ENCODE peak calls at places on chromosomes 13 and 19, in six cellular contexts. S, T, J, X, B and R are unnamed samples.

GRCh38 chr13:60329221-60329983 is 67.6 kb upstream of the TDRD3 start:
- DNase-seq in S (no peak), T (no peak), J (no peak), X (no peak), B (peak), R (peak)

GRCh38 chr13:50840327-50840726 is 3.2 kb downstream of the DLEU7 start:
- DNase-seq in S (no peak), T (no peak), J (no peak), X (no peak), B (no peak), R (no peak)

GRCh38 chr19:28465317-28466086 is 747.4 kb downstream of the UQCRFS1 start:
- DNase-seq in S (no peak), T (no peak), J (no peak), X (no peak), B (no peak), R (peak)

GRCh38 chr19:661427-662196 is 1.4 kb downstream of the RNF126 start:
- DNase-seq in S (no peak), T (no peak), J (no peak), X (no peak), B (peak), R (no peak)

GRCh38 chr19:55703790-55704215 is 28.8 kb downstream of the EPN1 start:
- DNase-seq in S (peak), T (no peak), J (no peak), X (no peak), B (peak), R (peak)

GRCh38 chr19:940591-941291 is 14.9 kb downstream of the ARID3A start:
- DNase-seq in S (peak), T (peak), J (peak), X (peak), B (peak), R (peak)

GRCh38 chr13:26025196-26025595 is 26.6 kb downstream of the SHISA2 start:
- DNase-seq in S (peak), T (no peak), J (no peak), X (no peak), B (no peak), R (no peak)

GRCh38 chr19:4229179-4229931 is at the start of gene EBI3:
- DNase-seq in S (no peak), T (no peak), J (no peak), X (peak), B (no peak), R (peak)

GRCh38 chr13:102800145-102801041 is 1.5 kb downstream of the BIVM start:
- DNase-seq in S (peak), T (peak), J (peak), X (peak), B (peak), R (peak)

GRCh38 chr19:55498246-55498645 is 10.0 kb downstream of the SSC5D start:
- DNase-seq in S (no peak), T (no peak), J (no peak), X (no peak), B (peak), R (no peak)

GRCh38 chr13:100209857-100210580 is 121.1 kb downstream of the PCCA start:
- DNase-seq in S (no peak), T (no peak), J (no peak), X (no peak), B (no peak), R (peak)

GRCh38 chr19:1850809-1851544 is 2.7 kb upstream of the REXO1 start:
- DNase-seq in S (no peak), T (no peak), J (no peak), X (peak), B (peak), R (no peak)

GRCh38 chr13:21005193-21005592 is 56.2 kb downstream of the LATS2 start:
- DNase-seq in S (no peak), T (no peak), J (no peak), X (no peak), B (no peak), R (no peak)

GRCh38 chr19:47158879-47159509 is 28.4 kb downstream of the SAE1 start:
- DNase-seq in S (no peak), T (no peak), J (no peak), X (no peak), B (no peak), R (peak)

GRCh38 chr13:42405665-42406390 is 133.9 kb downstream of the AKAP11 start:
- DNase-seq in S (no peak), T (no peak), J (no peak), X (no peak), B (no peak), R (peak)

GRCh38 chr13:30743319-30744055 is 8.1 kb downstream of the ALOX5AP start:
- DNase-seq in S (no peak), T (peak), J (peak), X (no peak), B (no peak), R (peak)

GRCh38 chr19:4208385-4209094 is 20.8 kb upstream of the EBI3 start:
- DNase-seq in S (no peak), T (no peak), J (no peak), X (no peak), B (no peak), R (peak)

GRCh38 chr13:32956595-32956933 is 59.7 kb upstream of the KL start:
- DNase-seq in S (no peak), T (no peak), J (no peak), X (no peak), B (no peak), R (no peak)

GRCh38 chr13:38045278-38046048 is 175.9 kb upstream of the TRPC4 start:
- DNase-seq in S (no peak), T (no peak), J (no peak), X (no peak), B (no peak), R (peak)

GRCh38 chr13:37503287-37503686 is 95.3 kb downstream of the POSTN start:
- DNase-seq in S (no peak), T (no peak), J (no peak), X (no peak), B (no peak), R (no peak)

GRCh38 chr13:33577037-33577436 is 240.9 kb upstream of the RFC3 start:
- DNase-seq in S (no peak), T (no peak), J (no peak), X (no peak), B (no peak), R (no peak)

GRCh38 chr13:44573071-44573470 is 3.1 kb downstream of the TSC22D1 start:
- DNase-seq in S (no peak), T (no peak), J (no peak), X (no peak), B (no peak), R (no peak)

GRCh38 chr19:28444371-28444770 is 768.6 kb downstream of the UQCRFS1 start:
- DNase-seq in S (no peak), T (no peak), J (no peak), X (no peak), B (no peak), R (no peak)

GRCh38 chr19:4069331-4069959 is 2.7 kb upstream of the ZBTB7A start:
- DNase-seq in S (no peak), T (no peak), J (peak), X (peak), B (no peak), R (no peak)

GRCh38 chr13:100306042-100306441 is 217.1 kb downstream of the PCCA start:
- DNase-seq in S (no peak), T (no peak), J (no peak), X (no peak), B (no peak), R (no peak)

GRCh38 chr19:36837902-36838783 is at the start of gene ZNF790:
- DNase-seq in S (peak), T (peak), J (peak), X (peak), B (peak), R (peak)

GRCh38 chr19:8663920-8664670 is 33.7 kb downstream of the NFILZ start:
- DNase-seq in S (no peak), T (no peak), J (no peak), X (no peak), B (no peak), R (no peak)

GRCh38 chr13:27007166-27007565 is 164.4 kb downstream of the USP12 start:
- DNase-seq in S (peak), T (no peak), J (no peak), X (no peak), B (peak), R (no peak)

GRCh38 chr19:55076321-55076720 is 652 bp downstream of the EPS8L1 start:
- DNase-seq in S (no peak), T (no peak), J (no peak), X (no peak), B (peak), R (no peak)

GRCh38 chr19:43768273-43769050 is 12.3 kb downstream of the KCNN4 start:
- DNase-seq in S (no peak), T (no peak), J (peak), X (no peak), B (no peak), R (no peak)

GRCh38 chr13:39803156-39803555 is 147.7 kb downstream of the COG6 start:
- DNase-seq in S (no peak), T (no peak), J (no peak), X (no peak), B (no peak), R (no peak)

GRCh38 chr19:53892981-53893325 is 11.0 kb downstream of the PRKCG start:
- DNase-seq in S (no peak), T (no peak), J (peak), X (no peak), B (no peak), R (no peak)

GRCh38 chr13:73338389-73338788 is 279.6 kb downstream of the KLF5 start:
- DNase-seq in S (no peak), T (no peak), J (no peak), X (no peak), B (no peak), R (peak)

GRCh38 chr13:26964278-26965057 is 203.9 kb upstream of the GPR12 start:
- DNase-seq in S (peak), T (no peak), J (no peak), X (peak), B (peak), R (no peak)

GRCh38 chr13:64305246-64305645 is 2889.6 kb upstream of the PCDH20 start:
- DNase-seq in S (no peak), T (no peak), J (no peak), X (no peak), B (no peak), R (peak)

GRCh38 chr19:18385675-18386542 is at the start of gene GDF15:
- DNase-seq in S (no peak), T (peak), J (peak), X (peak), B (peak), R (peak)
- TF ChIP-seq CTCF in S (no peak), T (peak), J (peak), X (peak), B (peak), R (peak)

DNA sequence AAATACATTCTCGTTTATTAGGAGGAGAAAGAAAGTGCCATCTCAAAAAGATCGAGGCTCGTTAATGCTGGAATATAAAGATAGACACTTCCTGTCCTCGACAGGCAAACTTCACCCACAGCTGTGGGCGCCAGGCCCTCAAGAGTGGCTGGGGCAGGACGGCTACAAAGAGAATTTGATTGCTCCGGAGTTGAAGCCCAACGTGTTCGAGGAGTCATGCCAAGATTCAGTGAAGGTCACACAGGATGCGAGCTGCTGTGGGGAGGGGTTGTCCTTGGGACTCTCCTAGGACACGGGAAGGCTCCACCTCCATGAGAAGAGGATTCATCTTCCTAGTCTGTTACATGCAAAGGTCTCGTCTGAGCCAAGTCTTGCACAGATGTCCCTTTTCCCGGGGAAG is 16.3 kb upstream of the PTPRS start:
- DNase-seq in S (no peak), T (no peak), J (no peak), X (no peak), B (no peak), R (no peak)
- H3K4me3 ChIP-seq in S (no peak), T (no peak), J (no peak), X (no peak), B (no peak), R (no peak)

GRCh38 chr19:48826606-48827020 is 9.7 kb downstream of the HSD17B14 start:
- DNase-seq in S (no peak), T (no peak), J (no peak), X (peak), B (peak), R (no peak)
- TF ChIP-seq CTCF in S (no peak), T (peak), J (no peak), X (peak), B (no peak), R (peak)

GRCh38 chr19:11422163-11423068 is 3.3 kb upstream of the RGL3 start:
- DNase-seq in S (no peak), T (no peak), J (peak), X (peak), B (peak), R (no peak)

GRCh38 chr19:11421607-11422098 is 2.5 kb upstream of the RGL3 start:
- DNase-seq in S (no peak), T (no peak), J (peak), X (peak), B (peak), R (no peak)

GRCh38 chr19:11418518-11419506 is at the start of gene RGL3:
- DNase-seq in S (no peak), T (no peak), J (peak), X (peak), B (peak), R (no peak)

GRCh38 chr19:11420894-11421606 is 1.9 kb upstream of the RGL3 start:
- DNase-seq in S (no peak), T (no peak), J (peak), X (peak), B (peak), R (no peak)

GRCh38 chr19:11420429-11420893 is 1.3 kb upstream of the RGL3 start:
- DNase-seq in S (no peak), T (no peak), J (peak), X (peak), B (peak), R (no peak)
- H3K4me3 ChIP-seq in S (peak), T (peak), J (peak), X (peak), B (no peak), R (no peak)

DNA sequence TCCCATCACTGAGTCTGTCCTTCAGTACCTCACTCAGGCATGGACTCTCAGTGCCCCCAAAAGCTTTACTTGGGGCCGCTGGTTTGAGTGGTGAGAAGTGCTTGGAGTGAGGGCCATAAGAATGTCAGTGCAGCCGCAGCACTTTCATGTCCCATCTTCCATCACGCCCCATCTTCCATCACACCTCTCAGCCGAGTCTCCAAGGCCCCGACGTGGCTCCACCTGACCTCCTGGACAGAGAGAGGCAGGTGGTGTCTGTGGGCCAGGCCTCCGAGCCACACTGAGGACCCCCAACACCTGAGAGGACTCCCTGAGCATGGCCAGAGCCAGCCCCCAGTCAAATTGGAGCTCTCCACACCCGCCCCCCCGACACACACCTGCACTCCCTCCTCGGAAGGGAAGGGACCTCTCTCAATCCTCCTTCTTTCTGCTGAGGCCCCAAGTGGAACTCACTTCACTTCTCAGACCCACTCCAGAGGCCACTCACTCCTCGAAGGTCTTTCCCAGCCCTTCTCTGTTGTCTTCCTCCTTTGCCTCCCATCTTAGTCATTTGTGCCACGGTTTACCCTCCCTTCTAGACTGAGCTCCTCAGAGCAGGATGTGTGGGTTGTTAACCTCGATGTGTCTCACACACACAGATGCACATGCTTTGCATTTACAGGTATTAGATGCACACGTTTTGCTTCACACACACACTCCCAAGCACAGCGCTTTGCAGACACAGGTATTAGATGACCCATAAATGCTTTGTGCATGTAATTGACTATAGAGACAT is 65.7 kb upstream of the ATP12A start:
- DNase-seq in S (no peak), T (no peak), J (no peak), X (no peak), B (no peak), R (no peak)
- TF ChIP-seq CTCF in S (no peak), T (no peak), J (no peak), X (no peak), B (no peak), R (no peak)